ENCODE peak calls at places on chromosomes 13 and 19, in five cellular contexts. One of them, this sample, is unnamed.

GRCh38 chr13:50644081-50644871 is 199.2 kb downstream of the DLEU7 start:
- DNase-seq in nephron progenitor cell: no peak
- DNase-seq in AG04450: no peak
- DNase-seq in thoracic aorta: no peak
- DNase-seq in cardiac fibroblast: no peak
- DNase-seq in this sample: no peak

GRCh38 chr13:37446503-37446902 is 152.1 kb downstream of the POSTN start:
- DNase-seq in nephron progenitor cell: no peak
- DNase-seq in AG04450: peak; percentile 70
- DNase-seq in thoracic aorta: no peak
- DNase-seq in cardiac fibroblast: peak; percentile 99
- DNase-seq in this sample: peak; percentile 76

GRCh38 chr13:42569576-42570344 is 4.2 kb upstream of the TNFSF11 start:
- DNase-seq in nephron progenitor cell: no peak
- DNase-seq in AG04450: no peak
- DNase-seq in thoracic aorta: no peak
- DNase-seq in cardiac fibroblast: no peak
- DNase-seq in this sample: no peak

GRCh38 chr13:31629085-31629785 is 110.1 kb upstream of the RXFP2 start:
- DNase-seq in nephron progenitor cell: no peak
- DNase-seq in AG04450: no peak
- DNase-seq in thoracic aorta: no peak
- DNase-seq in cardiac fibroblast: peak; percentile 77
- DNase-seq in this sample: no peak

GRCh38 chr19:11806354-11807098 is 7.5 kb upstream of the ZNF440 start:
- DNase-seq in nephron progenitor cell: no peak
- DNase-seq in AG04450: no peak
- DNase-seq in thoracic aorta: no peak
- DNase-seq in cardiac fibroblast: peak; percentile 14
- DNase-seq in this sample: no peak

GRCh38 chr13:35784286-35784951 is 307.9 kb upstream of the MAB21L1 start:
- DNase-seq in nephron progenitor cell: no peak
- DNase-seq in AG04450: no peak
- DNase-seq in thoracic aorta: no peak
- DNase-seq in cardiac fibroblast: no peak
- DNase-seq in this sample: no peak

GRCh38 chr19:32498641-32499200 is 82.3 kb upstream of the PDCD5 start:
- DNase-seq in nephron progenitor cell: no peak
- DNase-seq in AG04450: no peak
- DNase-seq in thoracic aorta: no peak
- DNase-seq in cardiac fibroblast: no peak
- DNase-seq in this sample: no peak

GRCh38 chr13:105220063-105220462 is 1315.4 kb downstream of the EFNB2 start:
- DNase-seq in nephron progenitor cell: no peak
- DNase-seq in AG04450: no peak
- DNase-seq in thoracic aorta: no peak
- DNase-seq in cardiac fibroblast: peak; percentile 75
- DNase-seq in this sample: no peak

DNA sequence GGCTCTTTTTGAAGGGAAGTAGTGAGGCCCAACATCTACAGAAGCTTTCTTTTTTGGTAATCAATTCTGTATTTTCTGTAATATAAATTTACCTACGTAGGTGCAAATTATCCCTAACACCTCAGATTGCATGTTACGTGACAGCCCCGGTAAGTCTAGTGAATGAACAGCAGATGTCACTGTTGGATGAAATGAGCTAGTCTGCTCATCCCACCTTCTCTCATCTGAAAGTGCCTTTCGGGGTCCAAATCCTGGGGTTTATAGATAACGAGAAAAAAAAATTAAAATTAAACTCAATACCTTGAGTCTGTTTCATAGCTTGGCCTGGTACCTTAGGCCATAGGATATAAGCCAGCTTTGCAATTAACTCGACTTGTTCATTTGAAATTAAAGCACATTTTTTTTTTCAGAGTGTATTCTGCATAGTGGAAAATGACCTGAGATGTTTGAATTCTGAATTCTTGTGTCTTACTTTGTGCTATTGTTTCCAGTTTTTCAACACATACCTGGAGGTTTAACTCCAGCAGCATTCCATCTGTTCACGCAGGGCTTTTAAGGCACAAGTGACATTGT is 548.2 kb downstream of the GPC5 start:
- DNase-seq in nephron progenitor cell: peak; percentile 15
- DNase-seq in AG04450: no peak
- DNase-seq in thoracic aorta: no peak
- DNase-seq in cardiac fibroblast: peak; percentile 1
- DNase-seq in this sample: no peak
- TF ChIP-seq CTCF in nephron progenitor cell: peak; percentile 70
- TF ChIP-seq CTCF in AG04450: peak; percentile 51
- TF ChIP-seq CTCF in thoracic aorta: no peak
- TF ChIP-seq CTCF in cardiac fibroblast: peak; percentile 3
- TF ChIP-seq CTCF in this sample: no peak

DNA sequence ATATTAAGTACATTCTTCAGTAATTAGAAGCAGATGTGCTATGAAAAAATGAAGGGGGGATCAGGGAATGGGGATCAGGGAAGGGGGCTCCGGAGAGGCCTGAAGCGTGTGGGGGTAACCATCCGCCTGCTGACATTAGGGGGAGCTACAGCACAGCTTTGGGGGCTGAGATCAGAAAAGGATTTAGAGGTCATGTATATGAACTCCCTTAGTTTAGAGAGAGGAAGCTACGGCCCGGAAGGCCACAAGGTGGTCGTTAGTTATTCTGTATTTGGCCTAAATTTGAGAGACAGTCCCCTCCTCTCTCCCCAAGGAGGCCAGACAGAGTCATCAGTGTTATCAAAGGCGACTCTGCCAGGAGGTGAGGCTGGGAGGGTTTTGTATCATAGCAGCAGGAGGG is 99.0 kb downstream of the TM9SF2 start:
- DNase-seq in nephron progenitor cell: peak; percentile 23
- DNase-seq in AG04450: no peak
- DNase-seq in thoracic aorta: no peak
- DNase-seq in cardiac fibroblast: no peak
- DNase-seq in this sample: no peak
- TF ChIP-seq CTCF in nephron progenitor cell: peak; percentile 42
- TF ChIP-seq CTCF in AG04450: peak; percentile 11
- TF ChIP-seq CTCF in thoracic aorta: no peak
- TF ChIP-seq CTCF in cardiac fibroblast: no peak
- TF ChIP-seq CTCF in this sample: no peak

GRCh38 chr19:46076031-46076880 is 35.5 kb upstream of the IGFL4 start:
- DNase-seq in nephron progenitor cell: no peak
- DNase-seq in AG04450: no peak
- DNase-seq in thoracic aorta: no peak
- DNase-seq in cardiac fibroblast: no peak
- DNase-seq in this sample: no peak
- TF ChIP-seq CTCF in nephron progenitor cell: no peak
- TF ChIP-seq CTCF in AG04450: peak; percentile 20
- TF ChIP-seq CTCF in thoracic aorta: no peak
- TF ChIP-seq CTCF in cardiac fibroblast: no peak
- TF ChIP-seq CTCF in this sample: no peak

DNA sequence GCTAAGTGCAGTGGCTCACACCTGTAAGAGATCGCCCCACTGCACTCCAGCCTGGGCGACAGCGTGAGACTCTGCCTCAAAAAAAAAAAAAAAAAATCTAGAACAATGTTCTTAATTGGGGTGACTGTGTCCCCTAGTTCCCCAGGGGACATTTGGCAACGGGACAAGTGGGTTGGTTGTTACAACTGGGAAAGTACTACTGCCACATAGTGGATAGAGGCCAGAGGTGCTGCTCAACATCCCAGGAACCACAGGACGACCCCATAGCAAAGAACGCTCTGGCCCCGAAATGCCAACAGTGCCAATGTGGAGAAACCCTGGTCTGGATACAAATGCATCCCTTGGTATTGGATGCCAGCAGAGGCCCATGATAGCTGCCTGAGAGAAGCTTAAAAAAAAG is 11.8 kb downstream of the NLRP12 start:
- DNase-seq in nephron progenitor cell: no peak
- DNase-seq in AG04450: no peak
- DNase-seq in thoracic aorta: no peak
- DNase-seq in cardiac fibroblast: no peak
- DNase-seq in this sample: no peak
- TF ChIP-seq CTCF in nephron progenitor cell: peak; percentile 25
- TF ChIP-seq CTCF in AG04450: peak; percentile 9
- TF ChIP-seq CTCF in thoracic aorta: no peak
- TF ChIP-seq CTCF in cardiac fibroblast: peak; percentile 27
- TF ChIP-seq CTCF in this sample: no peak